ENCODE peak calls at places on chromosome 16, in seven cellular contexts. C, T, B, Q, G, Y and V are unnamed samples.

GRCh38 chr16:732936-733335 is 6.0 kb downstream of the HAGHL start:
- DNase-seq in Y (no peak), C (no peak), T (no peak), G (no peak), Q (no peak), B (no peak), V (no peak)

GRCh38 chr16:85395913-85396878 is 216.9 kb upstream of the GSE1 start:
- DNase-seq in Y (peak; percentile 31), T (no peak), G (no peak), Q (peak; percentile 48), C (peak; percentile 52), B (peak; percentile 57), V (peak; percentile 39)

GRCh38 chr16:48734220-48734619 is 124.2 kb upstream of the N4BP1 start:
- DNase-seq in T (no peak), Y (no peak), Q (no peak), C (no peak), G (peak; percentile 28), B (no peak), V (no peak)

GRCh38 chr16:23700509-23700908 is 12.5 kb downstream of the ERN2 start:
- DNase-seq in Y (no peak), T (no peak), Q (peak; percentile 16), B (no peak), C (no peak), G (no peak), V (no peak)

GRCh38 chr16:88507231-88507743 is 54.2 kb downstream of the ZFPM1 start:
- DNase-seq in T (no peak), B (no peak), G (no peak), Q (no peak), C (no peak), Y (no peak), V (no peak)

GRCh38 chr16:49023095-49023494 is 258.5 kb downstream of the CBLN1 start:
- DNase-seq in C (no peak), Q (no peak), B (peak; percentile 31), Y (peak; percentile 44), T (no peak), G (peak; percentile 42), V (peak; percentile 64)

GRCh38 chr16:85460983-85461813 is 151.9 kb upstream of the GSE1 start:
- DNase-seq in B (peak; percentile 61), Q (peak; percentile 94), C (no peak), Y (peak; percentile 53), G (peak; percentile 67), T (no peak), V (no peak)

GRCh38 chr16:80682435-80683070 is 121.8 kb downstream of the CDYL2 start:
- DNase-seq in Y (peak; percentile 76), C (no peak), G (no peak), B (peak; percentile 80), T (peak; percentile 9), Q (no peak), V (no peak)

GRCh38 chr16:3188925-3189825 is 1.2 kb downstream of the OR1F1 start:
- DNase-seq in C (no peak), T (no peak), Y (peak; percentile 50), Q (no peak), G (no peak), B (peak; percentile 58), V (no peak)

GRCh38 chr16:22425847-22426246 is 51.4 kb upstream of the CDR2 start:
- DNase-seq in C (no peak), Y (no peak), B (no peak), Q (no peak), G (no peak), T (no peak), V (no peak)

GRCh38 chr16:8668138-8668537 is 6.3 kb upstream of the ABAT start:
- DNase-seq in C (no peak), Q (no peak), G (no peak), B (no peak), T (no peak), Y (no peak), V (no peak)

GRCh38 chr16:71727545-71728324 is 3.2 kb upstream of the PHLPP2 start:
- DNase-seq in Q (no peak), Y (no peak), G (no peak), C (no peak), B (no peak), T (no peak), V (no peak)

GRCh38 chr16:28821874-28822519 is 802 bp upstream of the ATXN2L start:
- DNase-seq in Y (no peak), G (no peak), C (no peak), T (no peak), B (no peak), Q (peak; percentile 67), V (no peak)

GRCh38 chr16:85332175-85332574 is 219.9 kb upstream of the CIBAR2 start:
- DNase-seq in Q (no peak), T (no peak), Y (no peak), C (no peak), B (no peak), G (no peak), V (no peak)

GRCh38 chr16:1036121-1036520 is 36.4 kb upstream of the SSTR5 start:
- DNase-seq in B (no peak), Y (no peak), C (no peak), Q (no peak), G (no peak), T (no peak), V (no peak)

GRCh38 chr16:85421338-85422123 is 191.6 kb upstream of the GSE1 start:
- DNase-seq in G (no peak), C (peak; percentile 24), T (no peak), B (no peak), Q (peak; percentile 17), Y (no peak), V (no peak)

GRCh38 chr16:29710227-29711219 is 31.5 kb downstream of the QPRT start:
- DNase-seq in C (no peak), T (peak; percentile 17), G (no peak), Y (peak; percentile 77), Q (peak; percentile 56), B (peak; percentile 69), V (peak; percentile 61)

GRCh38 chr16:80973991-80974390 is 32.7 kb downstream of the CMC2 start:
- DNase-seq in Y (no peak), Q (no peak), G (no peak), T (no peak), C (no peak), B (no peak), V (no peak)

GRCh38 chr16:11835891-11836652 is 15.3 kb downstream of the RSL1D1 start:
- DNase-seq in Y (peak; percentile 56), G (no peak), B (peak; percentile 70), Q (no peak), T (no peak), C (no peak), V (peak; percentile 87)

GRCh38 chr16:31131841-31132271 is 3.7 kb downstream of the PRSS8 start:
- DNase-seq in Q (no peak), B (no peak), C (no peak), T (no peak), Y (no peak), G (no peak), V (no peak)

GRCh38 chr16:79217375-79218011 is 383.0 kb downstream of the MAF start:
- DNase-seq in Y (no peak), C (no peak), T (no peak), B (no peak), G (no peak), Q (no peak), V (no peak)

GRCh38 chr16:57462209-57462977 is at the start of gene POLR2C:
- DNase-seq in B (peak; percentile 86), Q (peak; percentile 88), Y (peak; percentile 90), G (peak; percentile 41), T (no peak), C (peak; percentile 94), V (peak; percentile 56)

GRCh38 chr16:51276335-51276734 is 125.3 kb upstream of the SALL1 start:
- DNase-seq in B (peak; percentile 8), G (no peak), T (no peak), Q (no peak), C (no peak), Y (no peak), V (no peak)

GRCh38 chr16:7397901-7398300 is 65.3 kb downstream of the RBFOX1 start:
- DNase-seq in Q (no peak), B (peak; percentile 84), Y (peak; percentile 0), G (no peak), C (no peak), T (no peak), V (no peak)

GRCh38 chr16:12090162-12090552 is 113.6 kb downstream of the SNX29 start:
- DNase-seq in T (no peak), Q (no peak), B (no peak), Y (no peak), C (no peak), G (no peak), V (no peak)

GRCh38 chr16:67415872-67416793 is at the start of gene ZDHHC1:
- DNase-seq in Y (peak; percentile 66), C (peak; percentile 90), Q (peak; percentile 76), B (peak; percentile 67), G (peak; percentile 35), T (no peak), V (no peak)

GRCh38 chr16:81675662-81676535 is 103.2 kb upstream of the PLCG2 start:
- DNase-seq in Q (no peak), B (no peak), C (no peak), T (no peak), Y (no peak), G (no peak), V (no peak)